ENCODE peak calls at places on chromosomes 6 and 20, in seven cellular contexts. S is ELF-1, C is cardiac fibroblast, N is amniotic stem cell, P is GM12891, Z is putamen, R is T-helper 1 cell. B is an unnamed sample.

GRCh38 chr6:169342655-169343054 is 89.0 kb upstream of the THBS2 start:
- DNase-seq in N (no peak), C (no peak), Z (no peak), P (no peak), S (no peak), R (no peak), B (no peak)

GRCh38 chr6:9646346-9647042 is 768.4 kb downstream of the TFAP2A start:
- DNase-seq in R (no peak), C (peak; percentile 96), S (no peak), Z (no peak), P (no peak), N (no peak), B (peak; percentile 17)

GRCh38 chr20:21519136-21519584 is 5.3 kb upstream of the NKX2-2 start:
- DNase-seq in R (no peak), P (no peak), Z (no peak), S (no peak), N (no peak), C (no peak), B (no peak)

GRCh38 chr20:48143435-48144081 is 358.3 kb upstream of the SULF2 start:
- DNase-seq in S (no peak), R (no peak), P (no peak), C (no peak), N (no peak), Z (no peak), B (no peak)

GRCh38 chr6:125434760-125435159 is 133.0 kb upstream of the HDDC2 start:
- DNase-seq in S (no peak), P (no peak), C (no peak), Z (no peak), R (no peak), N (no peak), B (no peak)

GRCh38 chr6:154164397-154164796 is 125.4 kb downstream of the OPRM1 start:
- DNase-seq in R (no peak), S (no peak), C (peak; percentile 95), Z (peak; percentile 46), N (no peak), P (no peak), B (peak; percentile 46)

GRCh38 chr20:51463560-51463959 is 79.0 kb downstream of the NFATC2 start:
- DNase-seq in S (no peak), R (no peak), N (no peak), C (no peak), Z (no peak), P (no peak), B (no peak)

GRCh38 chr6:101429291-101429690 is 35.8 kb downstream of the GRIK2 start:
- DNase-seq in C (peak; percentile 3), S (no peak), P (no peak), R (no peak), N (no peak), Z (no peak), B (no peak)

GRCh38 chr6:129501401-129502051 is 208.5 kb downstream of the ARHGAP18 start:
- DNase-seq in N (peak; percentile 91), C (peak; percentile 91), S (peak; percentile 80), P (no peak), R (no peak), Z (peak; percentile 46), B (peak; percentile 97)

GRCh38 chr6:122432816-122433215 is 33.4 kb downstream of the HSF2 start:
- DNase-seq in Z (no peak), P (no peak), S (no peak), R (no peak), N (no peak), C (no peak), B (no peak)

GRCh38 chr6:142030115-142030619 is 102.6 kb upstream of the GJE1 start:
- DNase-seq in Z (no peak), C (peak; percentile 69), S (no peak), N (no peak), R (no peak), P (peak; percentile 8), B (peak; percentile 86)

GRCh38 chr20:57650756-57651483 is 30.7 kb upstream of the ZBP1 start:
- DNase-seq in R (no peak), Z (no peak), C (no peak), S (no peak), N (no peak), P (no peak), B (no peak)

GRCh38 chr6:2035046-2035445 is 210.4 kb downstream of the GMDS start:
- DNase-seq in N (no peak), C (no peak), Z (no peak), S (no peak), R (no peak), P (no peak), B (no peak)

GRCh38 chr6:151325075-151326050 is 66.0 kb downstream of the ZBTB2 start:
- DNase-seq in P (no peak), R (no peak), Z (no peak), C (peak; percentile 87), N (peak; percentile 50), S (no peak), B (peak; percentile 68)

GRCh38 chr6:144896296-144896695 is 611.2 kb downstream of the UTRN start:
- DNase-seq in S (no peak), C (no peak), R (no peak), Z (no peak), P (no peak), N (no peak), B (no peak)

GRCh38 chr20:54837226-54837625 is 361.8 kb downstream of the DOK5 start:
- DNase-seq in S (no peak), P (no peak), N (no peak), C (no peak), R (no peak), Z (no peak), B (no peak)

GRCh38 chr6:157428418-157429202 is 47.6 kb downstream of the ZDHHC14 start:
- DNase-seq in P (no peak), S (peak; percentile 26), N (no peak), Z (peak; percentile 76), C (no peak), R (no peak), B (no peak)

GRCh38 chr6:3423439-3424184 is 33.2 kb downstream of the SLC22A23 start:
- DNase-seq in C (no peak), P (no peak), Z (no peak), R (no peak), S (peak; percentile 82), N (no peak), B (no peak)

GRCh38 chr6:46993846-46994245 is 48.3 kb downstream of the ADGRF1 start:
- DNase-seq in C (peak; percentile 40), P (no peak), N (peak; percentile 15), Z (no peak), R (no peak), S (no peak), B (peak; percentile 70)

GRCh38 chr20:50450961-50451752 is 59.0 kb upstream of the PTPN1 start:
- DNase-seq in Z (no peak), C (peak; percentile 64), N (no peak), R (no peak), S (peak; percentile 90), P (peak; percentile 41), B (peak; percentile 84)

GRCh38 chr6:125357515-125358256 is 55.9 kb upstream of the HDDC2 start:
- DNase-seq in S (no peak), Z (no peak), C (peak; percentile 52), P (no peak), N (no peak), R (no peak), B (peak; percentile 66)

GRCh38 chr6:10951675-10952282 is 64.9 kb downstream of the SYCP2L start:
- DNase-seq in C (peak; percentile 77), S (peak; percentile 33), N (peak; percentile 7), Z (peak; percentile 4), P (no peak), R (no peak), B (peak; percentile 93)

GRCh38 chr6:93139408-93140081 is 279.8 kb downstream of the EPHA7 start:
- DNase-seq in Z (no peak), N (no peak), P (no peak), C (no peak), R (no peak), S (no peak), B (no peak)

GRCh38 chr20:14956538-14956937 is 619.1 kb upstream of the FLRT3 start:
- DNase-seq in P (no peak), C (no peak), R (no peak), Z (no peak), N (no peak), S (no peak), B (no peak)

GRCh38 chr20:15498926-15499325 is 1074.3 kb downstream of the KIF16B start:
- DNase-seq in S (no peak), Z (no peak), N (no peak), R (no peak), C (no peak), P (no peak), B (peak; percentile 2)

GRCh38 chr6:142842423-142843261 is 102.3 kb downstream of the HIVEP2 start:
- DNase-seq in C (peak; percentile 46), P (no peak), S (no peak), Z (no peak), N (no peak), R (peak; percentile 30), B (peak; percentile 94)

GRCh38 chr6:43091592-43091991 is 15.5 kb downstream of the PTK7 start:
- DNase-seq in Z (no peak), P (no peak), S (no peak), C (no peak), N (no peak), R (no peak), B (no peak)

GRCh38 chr20:46757754-46758678 is 48.6 kb downstream of the SLC2A10 start:
- DNase-seq in S (peak; percentile 85), P (peak; percentile 55), C (peak; percentile 70), Z (peak; percentile 18), R (peak; percentile 9), N (peak; percentile 14), B (peak; percentile 62)

GRCh38 chr20:47466193-47466592 is 35.5 kb upstream of the NCOA3 start:
- DNase-seq in S (no peak), N (no peak), Z (no peak), C (peak; percentile 56), P (no peak), R (no peak), B (no peak)

GRCh38 chr6:130675072-130675471 is 152.1 kb upstream of the SMLR1 start:
- DNase-seq in N (no peak), Z (no peak), P (no peak), S (no peak), C (peak; percentile 59), R (no peak), B (peak; percentile 82)

B was measured in mesenchymal stem cell.